ENCODE peak calls at places on chromosomes 2 and 18, in eight cellular contexts. M, V, W, R, L, I, Q and K are unnamed samples.

GRCh38 chr2:236908456-236909388 is 177.0 kb upstream of the COPS8 start:
- DNase-seq in Q (no peak), W (no peak), V (no peak), M (no peak), R (no peak), I (no peak), L (no peak), K (no peak)

GRCh38 chr2:72806280-72806955 is 19.4 kb downstream of the EXOC6B start:
- DNase-seq in M (no peak), L (no peak), Q (no peak), I (no peak), R (no peak), V (no peak), W (no peak), K (no peak)

GRCh38 chr18:9753863-9754262 is 45.8 kb downstream of the RAB31 start:
- DNase-seq in W (no peak), Q (no peak), L (no peak), V (no peak), R (no peak), I (no peak), M (no peak), K (no peak)

GRCh38 chr2:15059870-15060617 is 427.5 kb downstream of the LRATD1 start:
- DNase-seq in R (no peak), Q (no peak), L (no peak), I (no peak), M (no peak), V (no peak), W (no peak), K (no peak)

GRCh38 chr2:188813315-188813714 is 160.9 kb upstream of the COL3A1 start:
- DNase-seq in L (no peak), W (no peak), Q (no peak), I (no peak), R (no peak), M (no peak), V (peak), K (no peak)

GRCh38 chr18:10659594-10659993 is 133.8 kb downstream of the NAPG start:
- DNase-seq in Q (no peak), L (no peak), W (no peak), R (no peak), V (no peak), M (no peak), I (no peak), K (no peak)

GRCh38 chr2:197515277-197515797 is 529 bp upstream of the MOB4 start:
- DNase-seq in R (no peak), M (no peak), L (peak), I (no peak), Q (peak), V (no peak), W (peak), K (no peak)

GRCh38 chr2:121243821-121244460 is 41.1 kb downstream of the TFCP2L1 start:
- DNase-seq in W (no peak), V (no peak), L (no peak), I (no peak), Q (no peak), M (no peak), R (peak), K (no peak)

GRCh38 chr2:190407662-190408537 is at the start of gene MFSD6:
- DNase-seq in Q (peak), L (peak), W (peak), R (peak), I (peak), M (no peak), V (no peak), K (peak)

GRCh38 chr18:70220628-70221027 is 15.1 kb upstream of the RTTN start:
- DNase-seq in M (no peak), V (no peak), R (no peak), L (no peak), I (no peak), Q (no peak), W (no peak), K (no peak)

GRCh38 chr2:151999058-151999457 is 99.8 kb downstream of the CACNB4 start:
- DNase-seq in Q (peak), M (no peak), W (peak), I (peak), L (peak), V (peak), R (no peak), K (no peak)

GRCh38 chr2:29014811-29015414 is 33.8 kb downstream of the TOGARAM2 start:
- DNase-seq in W (peak), M (no peak), V (peak), R (peak), Q (no peak), L (peak), I (peak), K (no peak)
- TF ChIP-seq CTCF in W (no peak), M (no peak), V (no peak), R (no peak), Q (no peak), L (no peak), I (no peak), K (no peak)

GRCh38 chr2:186780701-186781316 is 68.2 kb downstream of the ZSWIM2 start:
- DNase-seq in V (peak), W (no peak), M (no peak), R (no peak), L (no peak), Q (no peak), I (peak), K (no peak)
- TF ChIP-seq CTCF in V (peak), W (no peak), M (no peak), R (no peak), L (no peak), Q (peak), I (peak), K (peak)

GRCh38 chr18:58668897-58669296 is 2.4 kb upstream of the MALT1 start:
- DNase-seq in R (no peak), Q (no peak), M (no peak), I (no peak), L (no peak), V (no peak), W (no peak), K (no peak)
- TF ChIP-seq CTCF in R (no peak), Q (no peak), M (no peak), I (no peak), L (no peak), V (no peak), W (no peak), K (no peak)

GRCh38 chr2:201257381-201257940 is 2.9 kb upstream of the CASP8 start:
- DNase-seq in W (peak), L (peak), I (peak), R (peak), Q (peak), M (no peak), V (no peak), K (no peak)
- TF ChIP-seq CTCF in W (no peak), L (no peak), I (no peak), R (no peak), Q (no peak), M (no peak), V (peak), K (no peak)

DNA sequence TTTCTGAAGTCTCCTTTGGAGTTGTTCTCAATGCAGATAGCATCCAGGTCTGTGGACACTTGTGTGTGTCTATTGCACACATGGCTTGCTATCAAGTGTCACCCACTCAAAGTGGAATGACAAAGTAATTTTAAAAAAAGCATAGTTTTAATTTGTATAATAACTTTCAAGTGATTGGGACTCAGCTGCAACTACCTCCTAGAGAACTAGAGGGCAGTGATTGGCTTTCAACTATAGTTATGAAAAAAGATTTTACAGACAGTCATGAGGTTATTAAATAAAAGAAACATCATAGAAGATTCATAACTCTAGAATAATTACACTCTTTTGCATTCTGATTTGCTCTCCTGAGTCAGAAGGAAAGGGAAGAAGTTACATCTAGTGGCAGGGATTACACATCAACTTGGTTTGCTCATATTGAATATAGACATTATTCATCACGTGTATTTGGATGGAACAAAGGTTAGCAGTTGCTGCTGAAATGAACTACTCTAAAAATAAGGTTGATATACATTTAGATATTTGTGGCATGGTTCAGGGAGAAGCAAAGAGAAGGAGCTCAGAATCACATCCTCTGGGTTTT is 4.7 kb downstream of the GPR39 start:
- DNase-seq in I (no peak), M (no peak), Q (no peak), R (no peak), V (no peak), L (no peak), W (no peak), K (no peak)
- TF ChIP-seq CTCF in I (no peak), M (peak), Q (peak), R (no peak), V (peak), L (no peak), W (no peak), K (no peak)

GRCh38 chr2:9030190-9030589 is 26.7 kb upstream of the MBOAT2 start:
- DNase-seq in R (no peak), I (no peak), L (no peak), M (no peak), Q (no peak), V (no peak), W (no peak), K (no peak)

GRCh38 chr2:9030882-9031645 is 27.6 kb upstream of the MBOAT2 start:
- DNase-seq in I (no peak), Q (no peak), V (peak), R (no peak), L (no peak), W (no peak), M (no peak), K (no peak)

GRCh38 chr2:9029721-9030120 is 26.2 kb upstream of the MBOAT2 start:
- DNase-seq in M (no peak), W (no peak), V (no peak), L (no peak), R (no peak), Q (no peak), I (no peak), K (no peak)

GRCh38 chr2:9033385-9034175 is 30.1 kb upstream of the MBOAT2 start:
- DNase-seq in L (no peak), M (no peak), V (no peak), Q (no peak), I (no peak), R (no peak), W (no peak), K (no peak)

GRCh38 chr2:9032555-9032954 is 29.1 kb upstream of the MBOAT2 start:
- DNase-seq in R (no peak), Q (no peak), L (no peak), M (no peak), W (no peak), V (no peak), I (no peak), K (no peak)
- TF ChIP-seq CTCF in R (no peak), Q (no peak), L (no peak), M (no peak), W (no peak), V (no peak), I (no peak), K (no peak)